ENCODE peak calls at places on chromosome 13, in five cellular contexts. I is HepG2, T is H1, Z is NT2/D1, E is GM12878. F is an unnamed sample.
A peak's percentile ranks its signal among the peaks of the same experiment; 100 is the strongest.

GRCh38 chr13:54928071-54928470 is 1899.5 kb downstream of the OLFM4 start:
- DNase-seq in I (no peak), T (no peak), Z (no peak), E (no peak), F (no peak)

GRCh38 chr13:100102042-100102441 is 13.1 kb downstream of the PCCA start:
- DNase-seq in I (no peak), T (no peak), Z (no peak), E (no peak), F (no peak)

GRCh38 chr13:44340508-44340907 is 33.1 kb upstream of the SERP2 start:
- DNase-seq in I (no peak), T (no peak), Z (no peak), E (no peak), F (no peak)

GRCh38 chr13:77846173-77846572 is 72.5 kb downstream of the EDNRB start:
- DNase-seq in I (no peak), T (no peak), Z (no peak), E (no peak), F (no peak)

GRCh38 chr13:71515639-71516038 is 351.4 kb downstream of the DACH1 start:
- DNase-seq in I (no peak), T (no peak), Z (no peak), E (no peak), F (peak; percentile 32)

GRCh38 chr13:79621449-79621848 is 140.5 kb downstream of the NDFIP2 start:
- DNase-seq in I (no peak), T (no peak), Z (no peak), E (no peak), F (no peak)

GRCh38 chr13:26061947-26062346 is 10.1 kb upstream of the SHISA2 start:
- DNase-seq in I (no peak), T (no peak), Z (no peak), E (no peak), F (no peak)

GRCh38 chr13:82713681-82714405 is 1168.4 kb downstream of the SLITRK1 start:
- DNase-seq in I (no peak), T (no peak), Z (no peak), E (no peak), F (no peak)

GRCh38 chr13:55673910-55674309 is 1466.8 kb upstream of the PRR20A start:
- DNase-seq in I (no peak), T (no peak), Z (no peak), E (no peak), F (no peak)

GRCh38 chr13:100630564-100630963 is 42.0 kb upstream of the GGACT start:
- DNase-seq in I (peak; percentile 33), T (no peak), Z (peak; percentile 18), E (no peak), F (no peak)

GRCh38 chr13:83503424-83503823 is 378.9 kb downstream of the SLITRK1 start:
- DNase-seq in I (no peak), T (no peak), Z (no peak), E (no peak), F (no peak)

GRCh38 chr13:29589234-29589633 is 6.3 kb downstream of the SLC7A1 start:
- DNase-seq in I (no peak), T (no peak), Z (no peak), E (no peak), F (no peak)

GRCh38 chr13:27194209-27194608 is 22.6 kb upstream of the USP12 start:
- DNase-seq in I (no peak), T (no peak), Z (no peak), E (no peak), F (no peak)

GRCh38 chr13:33101835-33102234 is 85.6 kb downstream of the KL start:
- DNase-seq in I (peak; percentile 85), T (no peak), Z (no peak), E (no peak), F (no peak)

GRCh38 chr13:100542546-100543156 is 45.9 kb downstream of the GGACT start:
- DNase-seq in I (peak; percentile 35), T (no peak), Z (no peak), E (peak; percentile 43), F (peak; percentile 23)

GRCh38 chr13:20231839-20232555 is at the start of gene GJB6:
- DNase-seq in I (no peak), T (peak; percentile 5), Z (peak; percentile 22), E (no peak), F (no peak)

GRCh38 chr13:87536499-87536898 is 134.7 kb upstream of the SLITRK5 start:
- DNase-seq in I (no peak), T (no peak), Z (no peak), E (no peak), F (no peak)

DNA sequence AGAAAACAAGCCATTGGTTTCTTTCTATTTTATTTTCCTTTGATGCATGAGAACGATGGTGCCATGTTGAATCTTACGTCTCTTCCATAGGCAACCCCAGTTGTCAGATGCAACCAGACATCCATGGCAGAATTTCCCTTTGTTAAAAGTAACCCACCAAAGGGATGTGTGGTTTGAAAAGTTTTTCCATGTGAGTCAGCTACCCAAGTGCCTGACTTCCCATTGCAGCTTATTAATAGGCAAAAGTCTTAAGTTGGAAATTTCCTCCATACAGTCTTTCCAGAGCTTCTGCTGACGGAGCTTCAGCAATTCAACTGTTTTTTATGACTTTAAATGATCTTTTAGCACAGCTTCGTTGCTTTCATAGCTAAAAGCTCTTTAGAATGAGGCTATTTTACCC is 73.8 kb upstream of the FAM216B start:
- DNase-seq in I (no peak), T (no peak), Z (no peak), E (no peak), F (no peak)
- TF ChIP-seq SUZ12 in I (no peak), T (no peak), Z (no peak), E (no peak), F (no peak)

GRCh38 chr13:98483636-98484288 is 93.1 kb downstream of the STK24 start:
- DNase-seq in I (no peak), T (no peak), Z (no peak), E (no peak), F (no peak)

GRCh38 chr13:98482476-98483444 is 94.1 kb downstream of the STK24 start:
- DNase-seq in I (no peak), T (no peak), Z (no peak), E (no peak), F (no peak)

GRCh38 chr13:98480915-98481510 is 95.9 kb downstream of the STK24 start:
- DNase-seq in I (no peak), T (no peak), Z (no peak), E (no peak), F (no peak)

GRCh38 chr13:98479496-98480003 is 97.4 kb downstream of the STK24 start:
- DNase-seq in I (no peak), T (no peak), Z (no peak), E (no peak), F (no peak)

DNA sequence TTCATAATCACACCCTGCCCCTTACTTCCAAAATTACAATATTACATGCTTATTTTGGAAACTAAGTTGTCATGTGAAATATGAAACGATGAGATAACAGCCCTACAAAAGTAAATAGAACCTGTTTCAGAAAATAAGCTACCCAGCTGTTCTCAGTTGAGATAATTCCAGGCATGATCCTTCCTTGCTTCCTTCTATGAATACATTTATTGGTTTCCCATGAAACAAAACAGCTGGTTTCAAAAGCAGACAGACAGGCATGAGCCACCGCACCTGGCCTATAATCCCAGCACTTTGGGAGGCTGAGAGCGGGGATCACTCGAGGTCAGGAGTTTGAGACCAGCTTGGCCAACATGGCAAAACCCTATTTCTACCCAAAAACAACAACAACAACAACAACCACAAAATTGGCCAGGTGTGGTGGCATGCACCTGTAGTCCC is 95.4 kb downstream of the STK24 start:
- DNase-seq in I (no peak), T (no peak), Z (no peak), E (no peak), F (no peak)
- TF ChIP-seq SUZ12 in I (no peak), T (no peak), Z (no peak), E (no peak), F (no peak)

DNA sequence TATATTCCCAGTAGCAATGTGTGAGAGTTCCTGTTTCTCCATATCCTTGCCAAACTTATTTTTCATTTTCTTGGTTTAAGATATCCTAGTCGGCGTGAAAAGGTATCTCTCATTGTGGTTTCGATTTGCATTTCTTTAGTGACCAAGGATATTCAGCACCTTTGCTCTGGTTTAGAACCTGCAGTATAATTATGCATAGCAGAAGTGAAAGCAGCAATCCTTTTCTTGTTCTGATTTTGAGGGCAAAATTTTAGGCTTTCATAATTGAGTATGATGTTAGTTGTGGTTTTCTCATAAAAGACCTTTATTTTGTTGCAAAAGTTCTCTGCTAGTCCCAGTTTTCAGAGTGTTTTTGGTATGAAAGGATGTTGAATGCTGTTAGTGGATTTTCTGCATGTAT is 491.0 kb downstream of the FGF9 start:
- DNase-seq in I (no peak), T (no peak), Z (no peak), E (peak; percentile 74), F (no peak)
- TF ChIP-seq SUZ12 in I (no peak), T (no peak), Z (no peak), E (no peak), F (no peak)

GRCh38 chr13:113970810-113971470 is 2.9 kb downstream of the C13orf46 start:
- DNase-seq in I (no peak), T (no peak), Z (no peak), E (no peak), F (no peak)
- TF ChIP-seq SUZ12 in I (no peak), T (no peak), Z (no peak), E (no peak), F (no peak)

GRCh38 chr13:110662105-110662504 is 43.8 kb downstream of the CARS2 start:
- DNase-seq in I (no peak), T (no peak), Z (no peak), E (no peak), F (no peak)
- TF ChIP-seq SUZ12 in I (no peak), T (no peak), Z (no peak), E (no peak), F (no peak)

DNA sequence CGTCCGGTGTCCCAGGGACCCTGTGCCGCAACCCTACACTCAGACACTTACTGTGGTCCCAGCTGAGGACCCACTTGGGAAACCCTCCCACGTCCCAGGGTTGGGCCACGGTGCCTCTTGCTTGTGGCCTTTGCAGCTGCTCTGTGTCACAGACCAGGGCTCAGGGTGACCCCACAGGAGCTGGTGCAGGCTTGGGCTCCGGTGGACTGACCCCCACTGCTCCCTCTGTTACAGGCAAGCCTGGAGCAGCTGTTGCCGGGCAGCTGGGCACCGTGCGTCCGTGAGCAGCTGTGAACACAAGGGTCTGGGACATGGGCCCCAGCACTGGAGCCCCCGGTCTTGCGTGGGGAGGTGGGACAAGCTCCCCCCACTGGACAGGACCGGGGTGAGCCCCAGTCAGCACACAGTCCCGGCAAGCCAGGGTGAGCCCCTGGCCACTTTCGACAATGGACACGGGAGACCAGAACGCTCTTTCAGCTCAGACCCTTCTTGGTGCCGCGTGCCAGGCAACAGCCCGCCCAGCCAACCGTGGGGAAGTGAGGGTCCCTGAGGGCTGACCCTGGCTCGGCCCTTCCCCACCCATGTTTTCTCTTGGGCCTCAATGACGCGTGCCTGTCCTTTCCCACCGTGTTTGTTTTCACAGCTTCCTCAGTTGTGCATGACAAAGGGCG is 65.7 kb upstream of the C13orf46 start:
- DNase-seq in I (no peak), T (no peak), Z (no peak), E (no peak), F (no peak)
- TF ChIP-seq SUZ12 in I (no peak), T (no peak), Z (no peak), E (no peak), F (no peak)

GRCh38 chr13:99003851-99004471 is 26.1 kb upstream of the DOCK9 start:
- DNase-seq in I (no peak), T (no peak), Z (no peak), E (no peak), F (no peak)
- TF ChIP-seq SUZ12 in I (no peak), T (no peak), Z (no peak), E (no peak), F (no peak)

F was measured in HEK293T.